ENCODE peak calls at places on chromosomes 11 and 22, in six cellular contexts. A, O, C, X, Q and E are unnamed samples.

GRCh38 chr11:6599884-6600390 is 3.5 kb downstream of the RRP8 start:
- ATAC-seq in Q (no peak), X (no peak), C (no peak), O (no peak), A (no peak), E (no peak)

GRCh38 chr11:115759622-115760527 is 255.7 kb upstream of the CADM1 start:
- ATAC-seq in O (no peak), A (peak), Q (peak), X (peak), C (no peak), E (no peak)

GRCh38 chr11:121059605-121060004 is 35.7 kb downstream of the TBCEL start:
- ATAC-seq in C (no peak), A (peak), X (no peak), Q (no peak), O (peak), E (peak)

GRCh38 chr22:20533879-20534265 is 26.5 kb downstream of the MED15 start:
- ATAC-seq in A (no peak), C (peak), O (no peak), Q (no peak), X (no peak), E (no peak)

GRCh38 chr11:28318861-28319260 is 210.7 kb downstream of the METTL15 start:
- ATAC-seq in Q (no peak), C (no peak), X (no peak), A (no peak), O (no peak), E (no peak)

GRCh38 chr11:121539000-121539399 is 86.2 kb upstream of the SORL1-AS1 start:
- ATAC-seq in A (no peak), O (no peak), C (no peak), Q (no peak), X (no peak), E (peak)

GRCh38 chr22:23715811-23716355 is 25.1 kb downstream of the RGL4 start:
- ATAC-seq in C (no peak), A (no peak), O (no peak), X (no peak), Q (no peak), E (no peak)

GRCh38 chr11:86418929-86419328 is 44.2 kb downstream of the CCDC81 start:
- ATAC-seq in X (peak), C (no peak), Q (no peak), O (peak), A (no peak), E (peak)

GRCh38 chr11:613369-613968 is 2.3 kb downstream of the IRF7 start:
- ATAC-seq in A (peak), C (peak), X (peak), Q (no peak), O (peak), E (peak)

GRCh38 chr22:19703869-19704268 is 10.4 kb upstream of the SEPTIN5 start:
- ATAC-seq in O (no peak), Q (no peak), X (no peak), C (no peak), A (no peak), E (no peak)

GRCh38 chr22:39311592-39312400 is 7.6 kb downstream of the RPL3 start:
- ATAC-seq in O (peak), X (peak), Q (no peak), A (no peak), C (no peak), E (no peak)

GRCh38 chr11:46119352-46120216 is 1.7 kb downstream of the PHF21A start:
- ATAC-seq in A (peak), O (peak), C (peak), Q (peak), X (no peak), E (peak)

GRCh38 chr22:41092847-41093371 is 517 bp downstream of the EP300 start:
- ATAC-seq in Q (no peak), C (no peak), O (no peak), X (no peak), A (no peak), E (no peak)

GRCh38 chr11:123302751-123303195 is 107.7 kb upstream of the CLMP start:
- ATAC-seq in Q (no peak), C (no peak), X (peak), O (peak), A (no peak), E (peak)

GRCh38 chr11:133064152-133064877 is 468.0 kb downstream of the OPCML start:
- ATAC-seq in O (peak), A (peak), C (no peak), X (peak), Q (peak), E (peak)

GRCh38 chr11:27095050-27095449 is 54.4 kb downstream of the BBOX1 start:
- ATAC-seq in C (no peak), Q (peak), O (no peak), X (no peak), A (peak), E (no peak)

GRCh38 chr22:47288640-47289039 is 526.2 kb downstream of the TBC1D22A start:
- ATAC-seq in A (no peak), X (no peak), C (no peak), O (no peak), Q (no peak), E (no peak)

GRCh38 chr22:20741634-20742581 is 32.0 kb upstream of the SERPIND1 start:
- ATAC-seq in C (no peak), X (no peak), A (peak), O (no peak), Q (no peak), E (no peak)

GRCh38 chr11:64241175-64241429 is 207 bp downstream of the FKBP2 start:
- ATAC-seq in C (peak), Q (peak), O (no peak), A (no peak), X (peak), E (peak)

GRCh38 chr11:64616817-64617216 is 25.8 kb downstream of the SLC22A12 start:
- ATAC-seq in X (no peak), A (no peak), C (no peak), Q (no peak), O (no peak), E (no peak)

GRCh38 chr11:106990322-106990721 is 28.0 kb downstream of the GUCY1A2 start:
- ATAC-seq in X (no peak), Q (no peak), C (no peak), O (no peak), A (no peak), E (no peak)

GRCh38 chr11:12215192-12215591 is 104.8 kb downstream of the MICAL2 start:
- ATAC-seq in C (no peak), X (no peak), Q (no peak), A (no peak), O (peak), E (no peak)

GRCh38 chr11:76551400-76551799 is 106.6 kb downstream of the EMSY start:
- ATAC-seq in C (no peak), A (peak), Q (no peak), X (no peak), O (no peak), E (no peak)

GRCh38 chr11:31871310-31872073 is 60.4 kb upstream of the PAX6 start:
- ATAC-seq in O (no peak), A (peak), Q (no peak), X (no peak), C (no peak), E (no peak)

GRCh38 chr22:22855085-22855484 is 32.5 kb upstream of the IGLL5 start:
- ATAC-seq in Q (no peak), C (no peak), A (no peak), O (no peak), X (no peak), E (no peak)

GRCh38 chr11:75667831-75668507 is 869 bp downstream of the MAP6 start:
- ATAC-seq in O (peak), Q (peak), C (peak), X (peak), A (peak), E (peak)